ENCODE peak calls at places on chromosomes 2 and 18, in four cellular contexts. One of them, this sample, is unnamed.

GRCh38 chr18:80133124-80133523 is 24.1 kb downstream of the ADNP2 start:
- DNase-seq in uterus: no peak
- DNase-seq in adipocyte: no peak
- DNase-seq in SW 1271: no peak
- DNase-seq in this sample: no peak

GRCh38 chr2:159249955-159250723 is 36.4 kb downstream of the WDSUB1 start:
- DNase-seq in uterus: peak
- DNase-seq in adipocyte: peak
- DNase-seq in SW 1271: peak
- DNase-seq in this sample: peak

GRCh38 chr2:196435189-196435588 is 204.3 kb upstream of the CCDC150 start:
- DNase-seq in SW 1271: no peak
- DNase-seq in uterus: no peak
- DNase-seq in adipocyte: peak
- DNase-seq in this sample: no peak

GRCh38 chr2:101625387-101625786 is 72.1 kb upstream of the MAP4K4 start:
- DNase-seq in uterus: no peak
- DNase-seq in adipocyte: peak
- DNase-seq in SW 1271: no peak
- DNase-seq in this sample: no peak

GRCh38 chr18:45962461-45962860 is 4.7 kb downstream of the EPG5 start:
- DNase-seq in uterus: no peak
- DNase-seq in adipocyte: peak
- DNase-seq in SW 1271: peak
- DNase-seq in this sample: peak

GRCh38 chr18:13308369-13308768 is 89.8 kb downstream of the LDLRAD4 start:
- DNase-seq in adipocyte: no peak
- DNase-seq in uterus: no peak
- DNase-seq in SW 1271: no peak
- DNase-seq in this sample: no peak

GRCh38 chr2:219689676-219690628 is 62.5 kb downstream of the SLC4A3 start:
- DNase-seq in SW 1271: no peak
- DNase-seq in adipocyte: peak
- DNase-seq in uterus: peak
- DNase-seq in this sample: peak

GRCh38 chr2:155972916-155973315 is 359.6 kb downstream of the NR4A2 start:
- DNase-seq in adipocyte: no peak
- DNase-seq in uterus: no peak
- DNase-seq in SW 1271: no peak
- DNase-seq in this sample: no peak

GRCh38 chr2:59458862-59459261 is 1094.6 kb downstream of the BCL11A start:
- DNase-seq in SW 1271: no peak
- DNase-seq in adipocyte: no peak
- DNase-seq in uterus: no peak
- DNase-seq in this sample: no peak

GRCh38 chr2:64274399-64275173 is 130.4 kb upstream of the PELI1 start:
- DNase-seq in adipocyte: no peak
- DNase-seq in uterus: no peak
- DNase-seq in SW 1271: no peak
- DNase-seq in this sample: no peak

GRCh38 chr18:79385749-79386341 is 9.9 kb upstream of the NFATC1 start:
- DNase-seq in uterus: no peak
- DNase-seq in adipocyte: no peak
- DNase-seq in SW 1271: no peak
- DNase-seq in this sample: no peak

GRCh38 chr2:158969717-158970521 is 1.5 kb downstream of the TANC1 start:
- DNase-seq in uterus: peak
- DNase-seq in SW 1271: no peak
- DNase-seq in adipocyte: peak
- DNase-seq in this sample: peak

GRCh38 chr2:196546151-196546919 is 93.2 kb upstream of the CCDC150 start:
- DNase-seq in uterus: no peak
- DNase-seq in SW 1271: no peak
- DNase-seq in adipocyte: no peak
- DNase-seq in this sample: no peak

GRCh38 chr2:186841940-186842339 is 7.0 kb downstream of the ZSWIM2 start:
- DNase-seq in uterus: no peak
- DNase-seq in adipocyte: peak
- DNase-seq in SW 1271: no peak
- DNase-seq in this sample: no peak

GRCh38 chr2:45134014-45134413 is 124.8 kb upstream of the SIX2 start:
- DNase-seq in uterus: no peak
- DNase-seq in SW 1271: no peak
- DNase-seq in adipocyte: no peak
- DNase-seq in this sample: peak

GRCh38 chr2:162480067-162480466 is 136.1 kb downstream of the GCA start:
- DNase-seq in SW 1271: no peak
- DNase-seq in adipocyte: no peak
- DNase-seq in uterus: no peak
- DNase-seq in this sample: no peak

GRCh38 chr2:115364078-115364477 is 921.6 kb downstream of the DPP10 start:
- DNase-seq in SW 1271: no peak
- DNase-seq in uterus: no peak
- DNase-seq in adipocyte: no peak
- DNase-seq in this sample: no peak

GRCh38 chr2:239716009-239716408 is 309.1 kb downstream of the NDUFA10 start:
- DNase-seq in adipocyte: no peak
- DNase-seq in uterus: no peak
- DNase-seq in SW 1271: no peak
- DNase-seq in this sample: no peak

GRCh38 chr18:41121116-41121826 is 833.8 kb upstream of the PIK3C3 start:
- DNase-seq in adipocyte: peak
- DNase-seq in uterus: no peak
- DNase-seq in SW 1271: no peak
- DNase-seq in this sample: no peak